ENCODE peak calls at places on chromosome 5, in nine cellular contexts. L is AG09319; P is stimulated activated CD8-positive, alpha-beta memory T cell treated with anti-CD3 and anti-CD28 coated beads, Interleukin-4, amount 100 ng/mL, for 24 hours; V is B cell; T is ovary; N is cardiac fibroblast; B is ACHN; A is activated naive CD8-positive, alpha-beta T cell treated with anti-CD3 and anti-CD28 coated beads, Interleukin-2, amount 10 ng/mL, durations not matched to agents 7 days and 5 days; R is choroid plexus epithelial cell. C is an unnamed sample.

GRCh38 chr5:69167488-69167845 is 517 bp downstream of the CCNB1 start:
- DNase-seq in L (no peak), P (no peak), V (no peak), T (no peak), N (peak; percentile 33), B (peak; percentile 8), A (no peak), R (peak; percentile 23), C (no peak)

GRCh38 chr5:72179816-72180440 is 72.7 kb downstream of the MAP1B start:
- DNase-seq in L (no peak), P (no peak), V (no peak), T (no peak), N (no peak), B (peak; percentile 8), A (no peak), R (no peak), C (no peak)

GRCh38 chr5:139864716-139865483 is 69.3 kb downstream of the PSD2 start:
- DNase-seq in L (no peak), P (no peak), V (no peak), T (peak; percentile 27), N (no peak), B (no peak), A (no peak), R (no peak), C (no peak)

GRCh38 chr5:33316773-33317172 is 124.0 kb upstream of the TARS1 start:
- DNase-seq in L (no peak), P (no peak), V (no peak), T (no peak), N (peak; percentile 82), B (no peak), A (no peak), R (no peak), C (no peak)

GRCh38 chr5:1799602-1800469 is at the start of gene MRPL36:
- DNase-seq in L (peak; percentile 75), P (peak; percentile 91), V (peak; percentile 97), T (peak; percentile 91), N (peak; percentile 91), B (peak; percentile 83), A (peak; percentile 90), R (peak; percentile 95), C (peak; percentile 95)

GRCh38 chr5:68187268-68188055 is 28.1 kb upstream of the PIK3R1 start:
- DNase-seq in L (no peak), P (no peak), V (no peak), T (peak; percentile 64), N (peak; percentile 10), B (no peak), A (no peak), R (peak; percentile 41), C (no peak)

GRCh38 chr5:165029471-165029870 is 1524.1 kb downstream of the MAT2B start:
- DNase-seq in L (no peak), P (no peak), V (no peak), T (no peak), N (no peak), B (peak; percentile 23), A (no peak), R (peak; percentile 23), C (no peak)

GRCh38 chr5:131610198-131611063 is 24.6 kb downstream of the RAPGEF6 start:
- DNase-seq in L (no peak), P (no peak), V (no peak), T (no peak), N (peak; percentile 80), B (peak; percentile 88), A (no peak), R (peak; percentile 89), C (no peak)

GRCh38 chr5:27568811-27569210 is 530.4 kb upstream of the CDH9 start:
- DNase-seq in L (no peak), P (no peak), V (no peak), T (no peak), N (peak; percentile 2), B (no peak), A (no peak), R (peak; percentile 10), C (no peak)

GRCh38 chr5:107661650-107662044 is 9.1 kb downstream of the EFNA5 start:
- DNase-seq in L (no peak), P (no peak), V (no peak), T (no peak), N (no peak), B (no peak), A (no peak), R (no peak), C (no peak)

GRCh38 chr5:129973716-129974426 is 69.6 kb downstream of the CHSY3 start:
- DNase-seq in L (peak; percentile 12), P (no peak), V (no peak), T (no peak), N (peak; percentile 32), B (peak; percentile 7), A (no peak), R (peak; percentile 65), C (no peak)

GRCh38 chr5:54774281-54775171 is 210.9 kb downstream of the ESM1 start:
- DNase-seq in L (peak; percentile 60), P (no peak), V (peak; percentile 37), T (no peak), N (peak; percentile 40), B (no peak), A (no peak), R (no peak), C (no peak)

GRCh38 chr5:61719124-61719523 is 387.1 kb downstream of the ZSWIM6 start:
- DNase-seq in L (no peak), P (no peak), V (no peak), T (no peak), N (no peak), B (no peak), A (no peak), R (no peak), C (no peak)

GRCh38 chr5:174234388-174234787 is 188.9 kb downstream of the NSG2 start:
- DNase-seq in L (no peak), P (no peak), V (no peak), T (no peak), N (no peak), B (no peak), A (no peak), R (no peak), C (no peak)

GRCh38 chr5:95620870-95621838 is 1.3 kb downstream of the GPR150 start:
- DNase-seq in L (no peak), P (peak; percentile 30), V (peak; percentile 55), T (peak; percentile 23), N (peak; percentile 18), B (no peak), A (peak; percentile 74), R (peak; percentile 23), C (no peak)

GRCh38 chr5:14450055-14450524 is 131.5 kb upstream of the OTULINL start:
- DNase-seq in L (peak; percentile 73), P (no peak), V (no peak), T (no peak), N (peak; percentile 98), B (no peak), A (no peak), R (peak; percentile 99), C (no peak)

C was measured in mesenteric fat pad.